ENCODE peak calls at places on chromosomes 13 and 19, in five cellular contexts. D is HCT116, B is heart left ventricle, W is substantia nigra, L is RWPE1. F is an unnamed sample.

GRCh38 chr13:81639984-81640582 is 1299.2 kb upstream of the SPRY2 start:
- DNase-seq in W (no peak), L (no peak), B (no peak), D (peak), F (no peak)

GRCh38 chr19:14561832-14562351 is 10.0 kb downstream of the NDUFB7 start:
- DNase-seq in D (no peak), W (peak), B (peak), L (peak), F (no peak)

GRCh38 chr13:26985285-26985878 is 186.2 kb downstream of the USP12 start:
- DNase-seq in W (peak), B (peak), L (peak), D (peak), F (peak)

GRCh38 chr13:24083722-24084421 is 76.6 kb upstream of the SPATA13 start:
- DNase-seq in D (no peak), L (no peak), W (no peak), B (no peak), F (no peak)

GRCh38 chr19:16541526-16542044 is 652 bp downstream of the CHERP start:
- DNase-seq in D (no peak), W (no peak), B (no peak), L (no peak), F (no peak)

GRCh38 chr19:5024282-5024681 is 55.4 kb downstream of the KDM4B start:
- DNase-seq in B (no peak), D (no peak), L (no peak), W (no peak), F (no peak)

GRCh38 chr13:100710176-100710575 is 35.6 kb upstream of the TMTC4 start:
- DNase-seq in L (no peak), B (no peak), W (no peak), D (no peak), F (no peak)

GRCh38 chr13:75399879-75400217 is 82.1 kb downstream of the TBC1D4 start:
- DNase-seq in L (no peak), D (no peak), B (no peak), W (no peak), F (no peak)

GRCh38 chr13:39461685-39462266 is 141.2 kb downstream of the LHFPL6 start:
- DNase-seq in D (no peak), W (no peak), B (no peak), L (no peak), F (no peak)

GRCh38 chr13:51643882-51644281 is 59.6 kb downstream of the WDFY2 start:
- DNase-seq in L (peak), W (no peak), D (peak), B (no peak), F (peak)

GRCh38 chr19:10219678-10220077 is 11.5 kb downstream of the S1PR2 start:
- DNase-seq in D (no peak), B (no peak), L (no peak), W (no peak), F (peak)

GRCh38 chr19:296476-297225 is 5.4 kb upstream of the PLPP2 start:
- DNase-seq in W (no peak), B (no peak), D (no peak), L (no peak), F (no peak)

GRCh38 chr19:16160445-16160942 is 12.8 kb downstream of the CIB3 start:
- DNase-seq in L (no peak), B (no peak), W (no peak), D (no peak), F (no peak)

DNA sequence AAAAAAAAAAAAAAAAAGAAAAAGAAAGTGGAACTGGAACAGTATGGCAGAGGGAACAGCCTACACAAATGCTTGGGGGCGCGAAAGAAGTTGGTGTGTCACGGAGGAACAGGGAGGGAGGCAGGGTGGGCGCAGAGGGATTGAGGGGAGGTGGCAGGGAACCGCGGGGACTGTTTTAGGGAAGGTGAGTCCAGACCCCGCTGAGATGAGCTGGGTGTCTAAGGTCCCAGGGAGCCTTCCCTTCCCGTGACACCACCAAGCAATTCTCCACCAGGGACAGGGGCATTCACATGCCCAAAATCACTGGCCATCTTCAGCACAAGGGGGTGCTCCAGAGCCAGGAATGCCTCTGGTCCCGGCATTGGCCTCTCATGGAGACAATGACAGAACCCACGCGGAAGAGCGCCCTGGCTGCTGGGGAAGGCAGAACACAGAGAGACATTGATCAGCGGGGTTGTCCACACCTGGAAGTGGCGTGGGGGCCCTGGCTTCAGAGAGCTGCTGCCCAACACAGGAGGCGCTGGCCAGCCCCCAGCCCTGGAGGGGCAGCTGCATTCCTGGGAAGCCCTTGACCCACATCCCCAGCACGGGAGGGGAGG is 6.9 kb downstream of the PEAK3 start:
- DNase-seq in D (no peak), L (peak), B (peak), W (peak), F (peak)
- H3K27ac ChIP-seq in D (peak), L (peak), B (peak), W (peak), F (no peak)

DNA sequence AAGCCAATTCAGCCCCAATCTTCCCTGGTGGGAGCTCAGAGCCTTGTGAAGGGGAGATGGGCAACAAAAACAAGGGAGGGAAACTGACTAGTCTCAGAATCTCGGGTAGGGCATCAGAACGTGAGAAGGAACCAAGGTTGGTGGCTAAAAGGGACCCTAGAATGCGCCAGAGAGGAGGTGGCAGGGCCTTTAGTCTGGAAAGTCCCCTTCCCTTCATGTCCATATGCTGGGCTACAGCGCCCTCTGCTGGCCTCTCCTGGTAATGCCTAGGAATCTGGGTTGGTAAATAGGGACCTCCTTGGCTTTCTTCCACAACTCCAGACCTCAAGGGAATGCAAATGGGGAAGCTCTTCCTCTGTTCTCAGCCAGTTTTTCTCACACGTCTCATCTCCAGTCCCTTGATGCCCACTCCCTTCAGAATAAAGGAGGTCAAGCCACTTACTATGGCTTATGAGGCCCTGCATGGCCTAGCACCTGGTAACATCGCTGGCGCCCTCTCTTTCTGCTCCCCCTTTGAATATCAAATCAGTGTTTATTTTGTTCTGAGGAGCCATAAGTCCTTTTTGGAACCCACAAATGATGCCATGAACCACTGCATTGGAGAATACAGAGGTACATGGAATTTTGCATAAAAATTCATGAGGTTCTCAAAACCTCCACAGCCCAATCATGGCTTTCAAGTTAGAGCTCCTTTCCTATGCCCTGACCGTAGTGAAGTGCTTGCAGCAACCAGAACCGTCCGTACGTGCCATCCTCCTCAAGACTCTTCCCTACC is 1.3 kb upstream of the CCDC97 start:
- DNase-seq in L (peak), W (peak), B (peak), D (peak), F (peak)
- H3K27ac ChIP-seq in L (peak), W (peak), B (peak), D (peak), F (peak)

GRCh38 chr13:104014803-104015645 is 948.8 kb upstream of the SLC10A2 start:
- DNase-seq in D (no peak), L (no peak), W (no peak), B (no peak), F (no peak)
- H3K27ac ChIP-seq in D (no peak), L (no peak), W (no peak), B (no peak), F (no peak)

GRCh38 chr13:99313473-99313872 is 6.3 kb upstream of the GPR183 start:
- DNase-seq in D (no peak), W (no peak), L (no peak), B (no peak), F (no peak)
- H3K27ac ChIP-seq in D (peak), W (peak), L (no peak), B (peak), F (no peak)

GRCh38 chr19:47485210-47485609 is 1.2 kb upstream of the KPTN start:
- DNase-seq in L (no peak), D (no peak), B (no peak), W (no peak), F (no peak)
- H3K27ac ChIP-seq in L (peak), D (peak), B (no peak), W (no peak), F (no peak)

DNA sequence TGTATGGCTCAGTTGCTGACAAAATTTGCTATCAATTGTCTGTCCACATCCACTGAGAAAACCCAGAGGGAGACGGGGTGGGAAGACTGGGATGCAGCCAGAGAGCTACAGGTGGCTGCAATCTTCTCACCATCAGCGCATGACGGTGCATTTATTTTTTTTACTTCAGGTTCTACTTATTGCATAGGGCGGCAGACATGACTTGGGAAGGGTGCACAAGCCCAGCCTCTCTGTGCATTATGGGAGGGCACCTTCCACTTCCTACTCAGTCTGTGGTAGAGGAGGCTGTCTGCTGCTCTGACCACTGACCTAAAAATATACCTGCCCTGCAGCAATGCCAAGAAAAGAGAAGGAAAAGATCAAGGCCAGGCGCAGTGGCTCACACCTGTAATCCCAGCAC is 73.1 kb downstream of the ABCC4 start:
- DNase-seq in W (no peak), B (no peak), L (no peak), D (no peak), F (no peak)
- H3K27ac ChIP-seq in W (no peak), B (no peak), L (no peak), D (no peak), F (peak)

GRCh38 chr19:51461723-51462161 is 3.5 kb upstream of the SIGLEC8 start:
- DNase-seq in L (no peak), D (no peak), W (no peak), B (no peak), F (no peak)
- H3K27ac ChIP-seq in L (no peak), D (no peak), W (peak), B (no peak), F (no peak)